ENCODE peak calls at places on chromosomes 4 and X, in ten cellular contexts. G, B, Y, X, C, F, Q, K, J and T are unnamed samples.

GRCh38 chr4:61079976-61080375 is 120.2 kb upstream of the ADGRL3 start:
- DNase-seq in G (no peak), B (no peak), Y (no peak), X (no peak), C (no peak), F (no peak), Q (no peak), K (no peak), J (peak), T (no peak)

GRCh38 chrX:149937881-149938426 is 337 bp downstream of the EOLA2 start:
- DNase-seq in G (no peak), B (peak), Y (no peak), X (no peak), C (no peak), F (no peak), Q (peak), K (peak), J (peak), T (no peak)

GRCh38 chrX:129006491-129006890 is 516.8 kb downstream of the SMARCA1 start:
- DNase-seq in G (no peak), B (no peak), Y (no peak), X (no peak), C (no peak), F (no peak), Q (no peak), K (no peak), J (no peak), T (no peak)

GRCh38 chr4:24598025-24598424 is 13.7 kb upstream of the DHX15 start:
- DNase-seq in G (no peak), B (no peak), Y (no peak), X (peak), C (no peak), F (no peak), Q (no peak), K (no peak), J (no peak), T (peak)

GRCh38 chr4:138259296-138259695 is 17.1 kb upstream of the SLC7A11 start:
- DNase-seq in G (no peak), B (no peak), Y (no peak), X (no peak), C (no peak), F (no peak), Q (no peak), K (no peak), J (peak), T (no peak)

GRCh38 chr4:81482344-81482743 is 10.6 kb upstream of the RASGEF1B start:
- DNase-seq in G (no peak), B (no peak), Y (no peak), X (no peak), C (no peak), F (no peak), Q (no peak), K (no peak), J (no peak), T (no peak)

GRCh38 chr4:184475096-184475461 is 729 bp upstream of the IRF2 start:
- DNase-seq in G (peak), B (peak), Y (peak), X (no peak), C (no peak), F (peak), Q (peak), K (peak), J (peak), T (no peak)

GRCh38 chr4:7691992-7692391 is 247.7 kb downstream of the AFAP1 start:
- DNase-seq in G (peak), B (no peak), Y (no peak), X (no peak), C (no peak), F (no peak), Q (no peak), K (no peak), J (no peak), T (no peak)

GRCh38 chrX:41449138-41449537 is 2.0 kb downstream of the NYX start:
- DNase-seq in G (no peak), B (no peak), Y (no peak), X (no peak), C (no peak), F (no peak), Q (no peak), K (no peak), J (no peak), T (no peak)